ENCODE peak calls at places on chromosomes 11 and 22, in nine cellular contexts. G, X, Z, P, Y, H, O, B and E are unnamed samples.

GRCh38 chr11:31847761-31848160 is 36.6 kb upstream of the PAX6 start:
- DNase-seq in X (no peak), P (no peak), Y (no peak), G (no peak), Z (no peak), H (no peak), O (no peak), B (no peak), E (no peak)

GRCh38 chr22:48101704-48102103 is 1339.3 kb downstream of the TBC1D22A start:
- DNase-seq in O (no peak), G (peak; percentile 15), X (no peak), B (no peak), Z (no peak), H (no peak), Y (no peak), P (no peak), E (no peak)

GRCh38 chr22:22235564-22235963 is 9.0 kb upstream of the VPREB1 start:
- DNase-seq in X (no peak), P (peak; percentile 67), Z (no peak), O (no peak), H (no peak), B (peak; percentile 62), G (no peak), Y (peak; percentile 40), E (peak; percentile 81)

GRCh38 chr11:35167451-35167954 is 28.5 kb downstream of the CD44 start:
- DNase-seq in P (no peak), G (no peak), H (no peak), Z (no peak), B (no peak), O (peak; percentile 25), Y (no peak), X (no peak), E (no peak)

GRCh38 chr22:44394246-44395115 is 81.7 kb upstream of the SHISAL1 start:
- DNase-seq in G (no peak), Z (peak; percentile 8), H (no peak), P (no peak), O (no peak), B (no peak), Y (no peak), X (no peak), E (no peak)

GRCh38 chr11:20373102-20373501 is 9.6 kb downstream of the HTATIP2 start:
- DNase-seq in Y (no peak), G (no peak), P (no peak), H (no peak), O (no peak), Z (no peak), B (no peak), X (no peak), E (no peak)

GRCh38 chr11:64844330-64845124 is at the start of gene CDC42BPG:
- DNase-seq in X (peak; percentile 84), P (peak; percentile 86), Y (peak; percentile 69), O (peak; percentile 81), G (peak; percentile 92), B (peak; percentile 77), Z (peak; percentile 56), H (peak; percentile 46), E (no peak)

GRCh38 chr11:126411971-126412381 is 56.5 kb downstream of the ST3GAL4 start:
- DNase-seq in G (no peak), X (no peak), H (no peak), Y (no peak), B (no peak), Z (peak; percentile 53), P (no peak), O (no peak), E (no peak)

GRCh38 chr11:45736424-45736823 is 68.5 kb upstream of the SLC35C1 start:
- DNase-seq in G (no peak), Z (no peak), H (no peak), O (no peak), X (no peak), Y (no peak), B (no peak), P (no peak), E (no peak)

GRCh38 chr11:94746721-94747120 is 21.4 kb upstream of the AMOTL1 start:
- DNase-seq in H (no peak), Y (no peak), G (no peak), Z (no peak), O (no peak), X (no peak), P (no peak), B (no peak), E (no peak)